ENCODE peak calls at places on chromosome 19, in seven cellular contexts. G, D, T, F, L, U and W are unnamed samples.

GRCh38 chr19:17703823-17704463 is 15.3 kb upstream of the MAP1S start:
- DNase-seq in T (peak), L (peak), U (no peak), D (peak), F (peak), G (no peak), W (peak)

GRCh38 chr19:13693933-13694332 is 70.4 kb upstream of the MRI1 start:
- DNase-seq in U (no peak), F (no peak), T (no peak), D (no peak), G (no peak), L (no peak), W (no peak)

GRCh38 chr19:50432221-50432626 is 468 bp upstream of the MYBPC2 start:
- DNase-seq in T (no peak), F (no peak), U (no peak), L (no peak), G (no peak), D (no peak), W (no peak)

GRCh38 chr19:58181902-58182576 is 822 bp upstream of the ZNF274 start:
- DNase-seq in F (no peak), L (peak), T (no peak), U (no peak), D (peak), G (peak), W (peak)

GRCh38 chr19:1904385-1905070 is 671 bp upstream of the ADAT3 start:
- DNase-seq in G (no peak), F (peak), U (no peak), D (no peak), L (peak), T (no peak), W (no peak)

GRCh38 chr19:38683393-38684077 is 36.1 kb downstream of the ACTN4 start:
- DNase-seq in L (peak), G (peak), U (peak), T (peak), F (no peak), D (peak), W (peak)

GRCh38 chr19:5448374-5448773 is 6.8 kb upstream of the ZNRF4 start:
- DNase-seq in L (no peak), T (no peak), F (no peak), G (no peak), D (no peak), U (no peak), W (no peak)

GRCh38 chr19:42081584-42082258 is 5.8 kb downstream of the ZNF574 start:
- DNase-seq in T (peak), U (peak), G (peak), D (no peak), F (no peak), L (peak), W (peak)